ENCODE peak calls at places on chromosomes 6 and 20, in nine cellular contexts. One of them, this sample, is unnamed.

GRCh38 chr6:132131777-132132176 is 180.6 kb upstream of the CCN2 start:
- DNase-seq in NCI-H1105: no peak
- DNase-seq in CD4-positive, alpha-beta memory T cell: no peak
- DNase-seq in GM12892: no peak
- DNase-seq in fibroblast of lung: peak; percentile 99
- DNase-seq in EH: peak; percentile 99
- DNase-seq in DMS53: peak; percentile 58
- DNase-seq in GM13977: no peak
- DNase-seq in CD8-positive, alpha-beta T cell: no peak
- DNase-seq in this sample: peak; percentile 98

GRCh38 chr6:149031545-149032317 is 284.9 kb downstream of the UST start:
- DNase-seq in NCI-H1105: no peak
- DNase-seq in CD4-positive, alpha-beta memory T cell: no peak
- DNase-seq in GM12892: no peak
- DNase-seq in fibroblast of lung: peak; percentile 96
- DNase-seq in EH: peak; percentile 95
- DNase-seq in DMS53: no peak
- DNase-seq in GM13977: no peak
- DNase-seq in CD8-positive, alpha-beta T cell: peak; percentile 30
- DNase-seq in this sample: peak; percentile 59

GRCh38 chr6:158799051-158799792 is 19.9 kb downstream of the EZR start:
- DNase-seq in NCI-H1105: peak; percentile 98
- DNase-seq in CD4-positive, alpha-beta memory T cell: no peak
- DNase-seq in GM12892: no peak
- DNase-seq in fibroblast of lung: peak; percentile 74
- DNase-seq in EH: peak; percentile 68
- DNase-seq in DMS53: peak; percentile 30
- DNase-seq in GM13977: no peak
- DNase-seq in CD8-positive, alpha-beta T cell: no peak
- DNase-seq in this sample: no peak

GRCh38 chr6:138278326-138278725 is 60.0 kb upstream of the PBOV1 start:
- DNase-seq in NCI-H1105: no peak
- DNase-seq in CD4-positive, alpha-beta memory T cell: no peak
- DNase-seq in GM12892: no peak
- DNase-seq in fibroblast of lung: peak; percentile 23
- DNase-seq in EH: peak; percentile 22
- DNase-seq in DMS53: peak; percentile 53
- DNase-seq in GM13977: no peak
- DNase-seq in CD8-positive, alpha-beta T cell: no peak
- DNase-seq in this sample: no peak

GRCh38 chr6:70234561-70235236 is 68.2 kb downstream of the COL9A1 start:
- DNase-seq in NCI-H1105: no peak
- DNase-seq in CD4-positive, alpha-beta memory T cell: no peak
- DNase-seq in GM12892: no peak
- DNase-seq in fibroblast of lung: no peak
- DNase-seq in EH: no peak
- DNase-seq in DMS53: no peak
- DNase-seq in GM13977: no peak
- DNase-seq in CD8-positive, alpha-beta T cell: no peak
- DNase-seq in this sample: no peak

GRCh38 chr6:30548375-30548774 is 7.9 kb downstream of the GNL1 start:
- DNase-seq in NCI-H1105: no peak
- DNase-seq in CD4-positive, alpha-beta memory T cell: no peak
- DNase-seq in GM12892: no peak
- DNase-seq in fibroblast of lung: peak; percentile 4
- DNase-seq in EH: peak; percentile 25
- DNase-seq in DMS53: no peak
- DNase-seq in GM13977: no peak
- DNase-seq in CD8-positive, alpha-beta T cell: no peak
- DNase-seq in this sample: peak; percentile 64

GRCh38 chr20:438581-439469 is 23.5 kb downstream of the TBC1D20 start:
- DNase-seq in NCI-H1105: no peak
- DNase-seq in CD4-positive, alpha-beta memory T cell: peak; percentile 66
- DNase-seq in GM12892: no peak
- DNase-seq in fibroblast of lung: no peak
- DNase-seq in EH: no peak
- DNase-seq in DMS53: no peak
- DNase-seq in GM13977: peak; percentile 25
- DNase-seq in CD8-positive, alpha-beta T cell: peak; percentile 65
- DNase-seq in this sample: no peak

GRCh38 chr6:157751547-157752200 is 71.4 kb upstream of the SNX9 start:
- DNase-seq in NCI-H1105: no peak
- DNase-seq in CD4-positive, alpha-beta memory T cell: no peak
- DNase-seq in GM12892: no peak
- DNase-seq in fibroblast of lung: no peak
- DNase-seq in EH: no peak
- DNase-seq in DMS53: no peak
- DNase-seq in GM13977: no peak
- DNase-seq in CD8-positive, alpha-beta T cell: no peak
- DNase-seq in this sample: no peak

GRCh38 chr20:47790032-47790965 is 5.0 kb upstream of the SULF2 start:
- DNase-seq in NCI-H1105: no peak
- DNase-seq in CD4-positive, alpha-beta memory T cell: no peak
- DNase-seq in GM12892: no peak
- DNase-seq in fibroblast of lung: peak; percentile 98
- DNase-seq in EH: peak; percentile 91
- DNase-seq in DMS53: no peak
- DNase-seq in GM13977: no peak
- DNase-seq in CD8-positive, alpha-beta T cell: no peak
- DNase-seq in this sample: peak; percentile 50

GRCh38 chr6:28587011-28587745 is 61.5 kb downstream of the GPX5 start:
- DNase-seq in NCI-H1105: peak; percentile 90
- DNase-seq in CD4-positive, alpha-beta memory T cell: peak; percentile 41
- DNase-seq in GM12892: peak; percentile 45
- DNase-seq in fibroblast of lung: peak; percentile 70
- DNase-seq in EH: peak; percentile 16
- DNase-seq in DMS53: peak; percentile 52
- DNase-seq in GM13977: peak; percentile 65
- DNase-seq in CD8-positive, alpha-beta T cell: peak; percentile 58
- DNase-seq in this sample: no peak

GRCh38 chr6:26159417-26160273 is 72.4 kb downstream of the HFE start:
- DNase-seq in NCI-H1105: no peak
- DNase-seq in CD4-positive, alpha-beta memory T cell: no peak
- DNase-seq in GM12892: no peak
- DNase-seq in fibroblast of lung: peak; percentile 60
- DNase-seq in EH: peak; percentile 58
- DNase-seq in DMS53: peak; percentile 47
- DNase-seq in GM13977: no peak
- DNase-seq in CD8-positive, alpha-beta T cell: no peak
- DNase-seq in this sample: no peak

GRCh38 chr6:139166956-139167313 is 32.1 kb downstream of the HECA start:
- DNase-seq in NCI-H1105: no peak
- DNase-seq in CD4-positive, alpha-beta memory T cell: no peak
- DNase-seq in GM12892: no peak
- DNase-seq in fibroblast of lung: no peak
- DNase-seq in EH: no peak
- DNase-seq in DMS53: no peak
- DNase-seq in GM13977: no peak
- DNase-seq in CD8-positive, alpha-beta T cell: no peak
- DNase-seq in this sample: no peak

GRCh38 chr6:30470968-30471367 is 18.3 kb upstream of the HLA-E start:
- DNase-seq in NCI-H1105: no peak
- DNase-seq in CD4-positive, alpha-beta memory T cell: no peak
- DNase-seq in GM12892: no peak
- DNase-seq in fibroblast of lung: no peak
- DNase-seq in EH: no peak
- DNase-seq in DMS53: no peak
- DNase-seq in GM13977: no peak
- DNase-seq in CD8-positive, alpha-beta T cell: no peak
- DNase-seq in this sample: no peak

GRCh38 chr6:7728855-7729590 is 3.1 kb downstream of the BMP6 start:
- DNase-seq in NCI-H1105: no peak
- DNase-seq in CD4-positive, alpha-beta memory T cell: no peak
- DNase-seq in GM12892: no peak
- DNase-seq in fibroblast of lung: no peak
- DNase-seq in EH: no peak
- DNase-seq in DMS53: no peak
- DNase-seq in GM13977: no peak
- DNase-seq in CD8-positive, alpha-beta T cell: no peak
- DNase-seq in this sample: no peak

GRCh38 chr20:46545077-46545826 is 5.2 kb downstream of the OCSTAMP start:
- DNase-seq in NCI-H1105: no peak
- DNase-seq in CD4-positive, alpha-beta memory T cell: no peak
- DNase-seq in GM12892: no peak
- DNase-seq in fibroblast of lung: no peak
- DNase-seq in EH: no peak
- DNase-seq in DMS53: no peak
- DNase-seq in GM13977: no peak
- DNase-seq in CD8-positive, alpha-beta T cell: no peak
- DNase-seq in this sample: peak; percentile 32

GRCh38 chr6:30821862-30822784 is 62.2 kb upstream of the DDR1 start:
- DNase-seq in NCI-H1105: peak; percentile 35
- DNase-seq in CD4-positive, alpha-beta memory T cell: peak; percentile 26
- DNase-seq in GM12892: no peak
- DNase-seq in fibroblast of lung: peak; percentile 36
- DNase-seq in EH: peak; percentile 62
- DNase-seq in DMS53: peak; percentile 60
- DNase-seq in GM13977: peak; percentile 55
- DNase-seq in CD8-positive, alpha-beta T cell: no peak
- DNase-seq in this sample: peak; percentile 26

GRCh38 chr6:89034586-89035251 is 45.8 kb upstream of the PNRC1 start:
- DNase-seq in NCI-H1105: no peak
- DNase-seq in CD4-positive, alpha-beta memory T cell: no peak
- DNase-seq in GM12892: no peak
- DNase-seq in fibroblast of lung: peak; percentile 65
- DNase-seq in EH: peak; percentile 58
- DNase-seq in DMS53: no peak
- DNase-seq in GM13977: no peak
- DNase-seq in CD8-positive, alpha-beta T cell: no peak
- DNase-seq in this sample: peak; percentile 81

GRCh38 chr6:25249133-25249532 is 30.0 kb upstream of the CARMIL1 start:
- DNase-seq in NCI-H1105: no peak
- DNase-seq in CD4-positive, alpha-beta memory T cell: no peak
- DNase-seq in GM12892: no peak
- DNase-seq in fibroblast of lung: no peak
- DNase-seq in EH: no peak
- DNase-seq in DMS53: no peak
- DNase-seq in GM13977: no peak
- DNase-seq in CD8-positive, alpha-beta T cell: no peak
- DNase-seq in this sample: no peak

GRCh38 chr6:137717074-137718073 is 149.7 kb upstream of the TNFAIP3 start:
- DNase-seq in NCI-H1105: no peak
- DNase-seq in CD4-positive, alpha-beta memory T cell: peak; percentile 91
- DNase-seq in GM12892: no peak
- DNase-seq in fibroblast of lung: peak; percentile 43
- DNase-seq in EH: no peak
- DNase-seq in DMS53: peak; percentile 89
- DNase-seq in GM13977: no peak
- DNase-seq in CD8-positive, alpha-beta T cell: peak; percentile 79
- DNase-seq in this sample: no peak

GRCh38 chr6:157104803-157105202 is 218.5 kb downstream of the TMEM242 start:
- DNase-seq in NCI-H1105: no peak
- DNase-seq in CD4-positive, alpha-beta memory T cell: no peak
- DNase-seq in GM12892: no peak
- DNase-seq in fibroblast of lung: no peak
- DNase-seq in EH: no peak
- DNase-seq in DMS53: no peak
- DNase-seq in GM13977: no peak
- DNase-seq in CD8-positive, alpha-beta T cell: no peak
- DNase-seq in this sample: no peak

GRCh38 chr6:101126501-101126900 is 245.4 kb upstream of the ASCC3 start:
- DNase-seq in NCI-H1105: peak; percentile 17
- DNase-seq in CD4-positive, alpha-beta memory T cell: no peak
- DNase-seq in GM12892: no peak
- DNase-seq in fibroblast of lung: no peak
- DNase-seq in EH: no peak
- DNase-seq in DMS53: no peak
- DNase-seq in GM13977: no peak
- DNase-seq in CD8-positive, alpha-beta T cell: no peak
- DNase-seq in this sample: no peak

GRCh38 chr6:97176468-97176867 is 106.5 kb downstream of the MMS22L start:
- DNase-seq in NCI-H1105: no peak
- DNase-seq in CD4-positive, alpha-beta memory T cell: no peak
- DNase-seq in GM12892: no peak
- DNase-seq in fibroblast of lung: peak; percentile 50
- DNase-seq in EH: no peak
- DNase-seq in DMS53: no peak
- DNase-seq in GM13977: no peak
- DNase-seq in CD8-positive, alpha-beta T cell: no peak
- DNase-seq in this sample: no peak

GRCh38 chr6:110459137-110459536 is 17.3 kb downstream of the SLC22A16 start:
- DNase-seq in NCI-H1105: no peak
- DNase-seq in CD4-positive, alpha-beta memory T cell: no peak
- DNase-seq in GM12892: no peak
- DNase-seq in fibroblast of lung: no peak
- DNase-seq in EH: no peak
- DNase-seq in DMS53: no peak
- DNase-seq in GM13977: no peak
- DNase-seq in CD8-positive, alpha-beta T cell: no peak
- DNase-seq in this sample: no peak

GRCh38 chr6:136775081-136775480 is 17.2 kb downstream of the MAP3K5 start:
- DNase-seq in NCI-H1105: no peak
- DNase-seq in CD4-positive, alpha-beta memory T cell: no peak
- DNase-seq in GM12892: no peak
- DNase-seq in fibroblast of lung: no peak
- DNase-seq in EH: no peak
- DNase-seq in DMS53: no peak
- DNase-seq in GM13977: no peak
- DNase-seq in CD8-positive, alpha-beta T cell: no peak
- DNase-seq in this sample: no peak

GRCh38 chr20:60586417-60587105 is 628.3 kb downstream of the CDH26 start:
- DNase-seq in NCI-H1105: no peak
- DNase-seq in CD4-positive, alpha-beta memory T cell: no peak
- DNase-seq in GM12892: no peak
- DNase-seq in fibroblast of lung: no peak
- DNase-seq in EH: no peak
- DNase-seq in DMS53: no peak
- DNase-seq in GM13977: no peak
- DNase-seq in CD8-positive, alpha-beta T cell: no peak
- DNase-seq in this sample: no peak

GRCh38 chr6:100612101-100612500 is 147.4 kb upstream of the SIM1 start:
- DNase-seq in NCI-H1105: no peak
- DNase-seq in CD4-positive, alpha-beta memory T cell: no peak
- DNase-seq in GM12892: no peak
- DNase-seq in fibroblast of lung: no peak
- DNase-seq in EH: no peak
- DNase-seq in DMS53: no peak
- DNase-seq in GM13977: no peak
- DNase-seq in CD8-positive, alpha-beta T cell: no peak
- DNase-seq in this sample: no peak

GRCh38 chr6:2450546-2450945 is 205.1 kb upstream of the GMDS start:
- DNase-seq in NCI-H1105: peak; percentile 93
- DNase-seq in CD4-positive, alpha-beta memory T cell: no peak
- DNase-seq in GM12892: no peak
- DNase-seq in fibroblast of lung: no peak
- DNase-seq in EH: peak; percentile 19
- DNase-seq in DMS53: peak; percentile 84
- DNase-seq in GM13977: no peak
- DNase-seq in CD8-positive, alpha-beta T cell: no peak
- DNase-seq in this sample: no peak

GRCh38 chr20:62405108-62405980 is 1.7 kb downstream of the CABLES2 start:
- DNase-seq in NCI-H1105: no peak
- DNase-seq in CD4-positive, alpha-beta memory T cell: no peak
- DNase-seq in GM12892: no peak
- DNase-seq in fibroblast of lung: peak; percentile 54
- DNase-seq in EH: peak; percentile 46
- DNase-seq in DMS53: peak; percentile 50
- DNase-seq in GM13977: no peak
- DNase-seq in CD8-positive, alpha-beta T cell: no peak
- DNase-seq in this sample: peak; percentile 17

GRCh38 chr6:7262037-7262461 is 51.0 kb downstream of the SSR1 start:
- DNase-seq in NCI-H1105: peak; percentile 42
- DNase-seq in CD4-positive, alpha-beta memory T cell: no peak
- DNase-seq in GM12892: no peak
- DNase-seq in fibroblast of lung: no peak
- DNase-seq in EH: no peak
- DNase-seq in DMS53: peak; percentile 79
- DNase-seq in GM13977: no peak
- DNase-seq in CD8-positive, alpha-beta T cell: no peak
- DNase-seq in this sample: no peak

GRCh38 chr20:58019027-58019849 is 209.2 kb downstream of the ANKRD60 start:
- DNase-seq in NCI-H1105: no peak
- DNase-seq in CD4-positive, alpha-beta memory T cell: no peak
- DNase-seq in GM12892: no peak
- DNase-seq in fibroblast of lung: peak; percentile 95
- DNase-seq in EH: peak; percentile 92
- DNase-seq in DMS53: no peak
- DNase-seq in GM13977: no peak
- DNase-seq in CD8-positive, alpha-beta T cell: no peak
- DNase-seq in this sample: peak; percentile 48

GRCh38 chr6:9875605-9876353 is 539.1 kb downstream of the TFAP2A start:
- DNase-seq in NCI-H1105: no peak
- DNase-seq in CD4-positive, alpha-beta memory T cell: no peak
- DNase-seq in GM12892: no peak
- DNase-seq in fibroblast of lung: no peak
- DNase-seq in EH: peak; percentile 66
- DNase-seq in DMS53: no peak
- DNase-seq in GM13977: no peak
- DNase-seq in CD8-positive, alpha-beta T cell: no peak
- DNase-seq in this sample: no peak